ENCODE peak calls at places on chromosomes 7 and 10, in six cellular contexts. K is SK-N-SH, D is K562, M is HepG2, L is H1, U is GM12878. P is an unnamed sample.

GRCh38 chr10:77455538-77455937 is 182.1 kb downstream of the KCNMA1 start:
- DNase-seq in K (no peak), D (no peak), M (no peak), L (no peak), U (no peak), P (no peak)

GRCh38 chr7:2209146-2209960 is 23.4 kb downstream of the MAD1L1 start:
- DNase-seq in K (peak), D (peak), M (peak), L (peak), U (peak), P (no peak)

GRCh38 chr10:48224979-48225560 is 49.4 kb downstream of the FRMPD2 start:
- DNase-seq in K (no peak), D (no peak), M (no peak), L (no peak), U (no peak), P (no peak)

GRCh38 chr10:90930971-90931841 is 10.3 kb upstream of the ANKRD1 start:
- DNase-seq in K (no peak), D (no peak), M (peak), L (peak), U (no peak), P (no peak)

GRCh38 chr10:119494224-119495060 is 48.1 kb downstream of the RGS10 start:
- DNase-seq in K (no peak), D (no peak), M (no peak), L (no peak), U (no peak), P (no peak)

GRCh38 chr7:43394441-43395130 is 188.3 kb upstream of the STK17A start:
- DNase-seq in K (no peak), D (no peak), M (no peak), L (no peak), U (no peak), P (no peak)

GRCh38 chr7:106031271-106032029 is 68.4 kb downstream of the CDHR3 start:
- DNase-seq in K (no peak), D (no peak), M (no peak), L (no peak), U (no peak), P (no peak)

GRCh38 chr10:35643976-35644799 is 2.1 kb upstream of the FZD8 start:
- DNase-seq in K (no peak), D (no peak), M (no peak), L (no peak), U (no peak), P (no peak)

GRCh38 chr7:107201795-107202450 is 33.1 kb downstream of the HBP1 start:
- DNase-seq in K (peak), D (peak), M (peak), L (peak), U (no peak), P (peak)

GRCh38 chr7:12607134-12607533 is 36.6 kb downstream of the SCIN start:
- DNase-seq in K (peak), D (no peak), M (no peak), L (no peak), U (no peak), P (no peak)

GRCh38 chr7:94277236-94277635 is 117.5 kb upstream of the COL1A2 start:
- DNase-seq in K (no peak), D (no peak), M (no peak), L (no peak), U (no peak), P (no peak)

GRCh38 chr7:44587843-44588711 is 6.0 kb upstream of the TMED4 start:
- DNase-seq in K (peak), D (no peak), M (peak), L (no peak), U (peak), P (no peak)

GRCh38 chr10:88253622-88254021 is 329.5 kb downstream of the RNLS start:
- DNase-seq in K (no peak), D (no peak), M (no peak), L (no peak), U (no peak), P (no peak)

GRCh38 chr7:98227939-98228338 is 16.7 kb downstream of the BHLHA15 start:
- DNase-seq in K (no peak), D (no peak), M (peak), L (no peak), U (no peak), P (no peak)

GRCh38 chr7:141915565-141915964 is 634 bp upstream of the OR9A4 start:
- DNase-seq in K (no peak), D (no peak), M (no peak), L (no peak), U (no peak), P (no peak)

GRCh38 chr7:75878312-75878768 is 494 bp upstream of the RHBDD2 start:
- DNase-seq in K (peak), D (peak), M (no peak), L (no peak), U (no peak), P (no peak)

GRCh38 chr7:29453022-29453421 is 110.6 kb upstream of the PRR15 start:
- DNase-seq in K (no peak), D (no peak), M (no peak), L (no peak), U (no peak), P (no peak)

GRCh38 chr7:29454899-29455451 is 108.7 kb upstream of the PRR15 start:
- DNase-seq in K (no peak), D (no peak), M (no peak), L (no peak), U (no peak), P (no peak)

GRCh38 chr7:29457565-29457971 is 106.1 kb upstream of the PRR15 start:
- DNase-seq in K (no peak), D (no peak), M (no peak), L (no peak), U (no peak), P (no peak)

GRCh38 chr7:29457141-29457561 is 106.5 kb upstream of the PRR15 start:
- DNase-seq in K (peak), D (no peak), M (no peak), L (no peak), U (no peak), P (no peak)

DNA sequence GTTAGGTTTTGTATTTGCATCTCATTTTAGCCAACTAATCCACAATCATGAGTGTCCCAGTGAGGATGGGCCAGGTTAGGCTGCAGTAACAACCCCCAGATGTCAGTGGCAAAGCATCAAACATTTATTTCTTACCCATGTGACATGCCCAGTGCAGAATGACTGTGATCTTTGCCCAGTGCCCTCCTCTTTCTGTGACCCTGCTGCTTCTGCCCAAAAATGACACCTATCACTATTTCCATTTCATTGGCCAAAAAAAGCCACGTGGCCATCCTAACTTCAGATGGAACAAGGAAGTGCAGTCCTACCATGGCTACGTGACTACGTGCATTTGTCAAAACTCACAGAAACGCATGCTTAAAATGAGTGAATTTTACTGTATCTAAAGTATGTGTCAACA is 109.2 kb upstream of the PRR15 start:
- DNase-seq in K (no peak), D (no peak), M (no peak), L (no peak), U (no peak), P (no peak)
- TF ChIP-seq GABPA in K (no peak), D (no peak), M (no peak), L (no peak), U (no peak), P (no peak)

DNA sequence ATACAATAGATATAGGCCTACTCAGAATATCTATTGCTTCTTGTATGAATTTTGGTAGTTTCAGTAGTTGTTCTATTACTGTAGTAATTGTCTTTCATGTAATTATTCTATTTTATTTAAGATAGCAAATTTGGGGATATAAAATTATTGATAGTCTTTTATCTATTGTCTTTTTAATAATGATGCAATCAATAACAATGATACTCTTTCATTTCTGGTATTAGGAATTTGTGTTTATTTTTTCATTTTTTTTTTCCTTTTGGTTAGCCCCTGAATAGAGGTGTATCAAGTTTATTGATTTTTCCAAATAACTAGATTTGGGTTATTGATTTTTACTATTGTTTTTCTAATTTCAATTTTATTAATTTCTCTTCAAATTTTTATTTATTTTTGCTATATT is 1503.7 kb downstream of the REEP3 start:
- DNase-seq in K (no peak), D (no peak), M (no peak), L (no peak), U (no peak), P (no peak)
- TF ChIP-seq POLR2AphosphoS5 in K (no peak), D (no peak), M (no peak), L (no peak), U (no peak), P (no peak)

GRCh38 chr10:62437696-62438095 is 63.5 kb downstream of the ZNF365 start:
- DNase-seq in K (peak), D (peak), M (peak), L (no peak), U (no peak), P (peak)
- TF ChIP-seq GABPA in K (no peak), D (no peak), M (no peak), L (no peak), U (no peak), P (no peak)

DNA sequence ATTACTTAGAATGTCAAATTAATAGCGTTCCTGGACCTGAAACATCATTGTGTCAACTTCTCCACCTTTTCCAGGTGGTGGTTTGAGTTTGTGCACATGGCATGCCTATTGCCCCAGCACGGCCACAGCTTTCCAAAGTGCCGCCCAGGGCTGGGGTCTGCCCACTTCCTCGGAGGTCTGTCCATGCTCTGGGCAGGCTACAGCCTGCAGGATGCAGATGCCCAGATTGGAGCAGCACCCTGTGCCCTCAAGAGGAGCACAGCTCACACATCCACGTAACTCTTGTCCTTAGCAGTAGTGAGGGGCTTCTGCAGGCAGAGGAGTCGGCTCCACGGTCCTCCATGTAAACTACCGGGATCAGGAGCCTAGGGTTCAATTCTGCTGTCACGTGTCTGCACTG is 238.6 kb downstream of the EBF3 start:
- DNase-seq in K (no peak), D (no peak), M (no peak), L (no peak), U (no peak), P (no peak)
- TF ChIP-seq POLR2AphosphoS5 in K (no peak), D (no peak), M (no peak), L (no peak), U (no peak), P (no peak)